ENCODE peak calls at places on chromosomes 5 and 9, in five cellular contexts. S is activated CD4-positive, alpha-beta T cell treated with anti-CD3 and anti-CD28 coated beads, Interleukin-2, amount 10 ng/mL, durations not matched to agents 7 days and 5 days; T is pulmonary artery endothelial cell; N is A673; M is putamen. V is an unnamed sample.
A peak's percentile ranks its signal among the peaks of the same experiment; 100 is the strongest.

GRCh38 chr5:107805819-107806218 is 135.1 kb upstream of the EFNA5 start:
- DNase-seq in S (no peak), T (no peak), N (no peak), M (no peak), V (no peak)

GRCh38 chr5:112174959-112175594 is 244.0 kb downstream of the EPB41L4A start:
- DNase-seq in S (peak; percentile 57), T (no peak), N (peak; percentile 63), M (no peak), V (no peak)

GRCh38 chr9:124831642-124832364 is 21.5 kb upstream of the WDR38 start:
- DNase-seq in S (no peak), T (no peak), N (no peak), M (no peak), V (peak; percentile 86)

GRCh38 chr5:103205991-103206700 is 52.4 kb upstream of the MACIR start:
- DNase-seq in S (no peak), T (no peak), N (no peak), M (no peak), V (no peak)

GRCh38 chr9:30943446-30944232 is 1440.8 kb upstream of the ACO1 start:
- DNase-seq in S (no peak), T (no peak), N (no peak), M (no peak), V (peak; percentile 44)

GRCh38 chr5:121640298-121640697 is 211.4 kb upstream of the FTMT start:
- DNase-seq in S (no peak), T (no peak), N (no peak), M (no peak), V (no peak)

GRCh38 chr5:77163453-77163852 is 47.0 kb upstream of the PDE8B start:
- DNase-seq in S (no peak), T (no peak), N (no peak), M (no peak), V (no peak)

GRCh38 chr5:14410942-14411258 is 170.7 kb upstream of the OTULINL start:
- DNase-seq in S (no peak), T (no peak), N (no peak), M (no peak), V (no peak)

GRCh38 chr5:166720026-166720425 is 1571.4 kb upstream of the WWC1 start:
- DNase-seq in S (no peak), T (no peak), N (no peak), M (no peak), V (no peak)

GRCh38 chr9:20865357-20865756 is 166.1 kb downstream of the HACD4 start:
- DNase-seq in S (no peak), T (no peak), N (no peak), M (no peak), V (no peak)

GRCh38 chr5:172920447-172920849 is 38.8 kb upstream of the RPL26L1 start:
- DNase-seq in S (no peak), T (no peak), N (peak; percentile 14), M (no peak), V (no peak)

GRCh38 chr9:133187561-133188005 is 21.5 kb downstream of the OBP2B start:
- DNase-seq in S (no peak), T (no peak), N (no peak), M (no peak), V (no peak)

GRCh38 chr5:11997942-11998341 is 93.7 kb upstream of the CTNND2 start:
- DNase-seq in S (no peak), T (no peak), N (no peak), M (no peak), V (no peak)

GRCh38 chr9:97593960-97594359 is 39.2 kb downstream of the TSTD2 start:
- DNase-seq in S (no peak), T (no peak), N (no peak), M (no peak), V (no peak)

GRCh38 chr5:68251386-68251785 is 35.8 kb downstream of the PIK3R1 start:
- DNase-seq in S (peak; percentile 29), T (no peak), N (peak; percentile 62), M (no peak), V (no peak)

GRCh38 chr9:87148391-87149237 is 201.3 kb upstream of the GAS1 start:
- DNase-seq in S (no peak), T (no peak), N (peak; percentile 38), M (peak; percentile 91), V (peak; percentile 92)